ENCODE peak calls at places on chromosomes 16 and 17, in eight cellular contexts. U is pancreas; J is astrocyte; T is HCT116; X is CD8-positive, alpha-beta memory T cell; B is sigmoid colon; O is tibial nerve; Z is endodermal cell. K is an unnamed sample.

GRCh38 chr16:89618114-89618999 is 4.9 kb downstream of the DPEP1 start:
- DNase-seq in U (no peak), J (no peak), T (no peak), X (no peak), B (no peak), O (no peak), Z (no peak), K (no peak)

GRCh38 chr17:15947331-15947730 is 2.4 kb downstream of the ADORA2B start:
- DNase-seq in U (no peak), J (no peak), T (no peak), X (no peak), B (no peak), O (no peak), Z (peak; percentile 49), K (peak; percentile 74)

GRCh38 chr17:43015579-43015978 is 6.6 kb downstream of the VAT1 start:
- DNase-seq in U (peak; percentile 50), J (no peak), T (no peak), X (no peak), B (peak; percentile 80), O (no peak), Z (peak; percentile 50), K (no peak)

GRCh38 chr16:72963508-72963907 is 84.4 kb downstream of the ZFHX3 start:
- DNase-seq in U (no peak), J (no peak), T (no peak), X (no peak), B (no peak), O (no peak), Z (no peak), K (no peak)

GRCh38 chr17:57516290-57517215 is 228.5 kb downstream of the CCDC182 start:
- DNase-seq in U (no peak), J (no peak), T (no peak), X (no peak), B (no peak), O (no peak), Z (no peak), K (no peak)

GRCh38 chr17:60006160-60006559 is 41.6 kb upstream of the RNFT1 start:
- DNase-seq in U (no peak), J (no peak), T (no peak), X (no peak), B (no peak), O (no peak), Z (peak; percentile 44), K (no peak)

GRCh38 chr17:40433551-40434384 is 9.5 kb upstream of the IGFBP4 start:
- DNase-seq in U (no peak), J (no peak), T (no peak), X (no peak), B (peak; percentile 71), O (no peak), Z (peak; percentile 93), K (no peak)

GRCh38 chr17:19347323-19348080 is 15.0 kb downstream of the B9D1 start:
- DNase-seq in U (no peak), J (no peak), T (no peak), X (no peak), B (peak; percentile 65), O (no peak), Z (peak; percentile 46), K (no peak)

GRCh38 chr17:1787301-1787902 is 25.5 kb downstream of the SERPINF1 start:
- DNase-seq in U (peak; percentile 31), J (peak; percentile 92), T (peak; percentile 69), X (no peak), B (peak; percentile 94), O (no peak), Z (no peak), K (peak; percentile 54)

GRCh38 chr16:10984509-10984908 is 40.1 kb downstream of the CLEC16A start:
- DNase-seq in U (no peak), J (peak; percentile 60), T (no peak), X (no peak), B (no peak), O (no peak), Z (no peak), K (no peak)

GRCh38 chr16:79658301-79659001 is 57.9 kb upstream of the MAF start:
- DNase-seq in U (no peak), J (peak; percentile 92), T (no peak), X (no peak), B (no peak), O (no peak), Z (no peak), K (peak; percentile 81)

GRCh38 chr16:72042157-72042660 is 12.1 kb upstream of the HP start:
- DNase-seq in U (no peak), J (peak; percentile 31), T (no peak), X (no peak), B (no peak), O (no peak), Z (no peak), K (no peak)

GRCh38 chr17:39752241-39752831 is 14.6 kb downstream of the GRB7 start:
- DNase-seq in U (no peak), J (no peak), T (no peak), X (no peak), B (peak; percentile 50), O (no peak), Z (peak; percentile 64), K (no peak)

GRCh38 chr17:67174190-67174589 is 70.8 kb downstream of the HELZ start:
- DNase-seq in U (no peak), J (no peak), T (no peak), X (no peak), B (no peak), O (no peak), Z (no peak), K (no peak)

GRCh38 chr17:44122825-44123355 is 551 bp downstream of the HDAC5 start:
- DNase-seq in U (no peak), J (no peak), T (no peak), X (no peak), B (no peak), O (no peak), Z (peak; percentile 79), K (no peak)

GRCh38 chr17:34156401-34156740 is 98.7 kb upstream of the CCL2 start:
- DNase-seq in U (no peak), J (no peak), T (no peak), X (no peak), B (no peak), O (no peak), Z (peak; percentile 70), K (no peak)

GRCh38 chr17:34153988-34154387 is 101.1 kb upstream of the CCL2 start:
- DNase-seq in U (no peak), J (no peak), T (no peak), X (no peak), B (no peak), O (no peak), Z (no peak), K (no peak)

GRCh38 chr17:34156741-34157589 is 98.1 kb upstream of the CCL2 start:
- DNase-seq in U (peak; percentile 60), J (no peak), T (no peak), X (no peak), B (no peak), O (no peak), Z (peak; percentile 97), K (no peak)

GRCh38 chr17:34155947-34156346 is 99.1 kb upstream of the CCL2 start:
- DNase-seq in U (no peak), J (no peak), T (no peak), X (no peak), B (no peak), O (no peak), Z (no peak), K (no peak)

GRCh38 chr17:34154916-34155730 is 100.0 kb upstream of the CCL2 start:
- DNase-seq in U (no peak), J (no peak), T (no peak), X (no peak), B (no peak), O (no peak), Z (peak; percentile 77), K (no peak)
- H3K27ac ChIP-seq in U (no peak overlapping the region), J (no peak overlapping the region), T (no peak overlapping the region), X (no peak overlapping the region), B (no peak overlapping the region), O (no peak overlapping the region), Z (no peak overlapping the region), K (no peak overlapping the region)

DNA sequence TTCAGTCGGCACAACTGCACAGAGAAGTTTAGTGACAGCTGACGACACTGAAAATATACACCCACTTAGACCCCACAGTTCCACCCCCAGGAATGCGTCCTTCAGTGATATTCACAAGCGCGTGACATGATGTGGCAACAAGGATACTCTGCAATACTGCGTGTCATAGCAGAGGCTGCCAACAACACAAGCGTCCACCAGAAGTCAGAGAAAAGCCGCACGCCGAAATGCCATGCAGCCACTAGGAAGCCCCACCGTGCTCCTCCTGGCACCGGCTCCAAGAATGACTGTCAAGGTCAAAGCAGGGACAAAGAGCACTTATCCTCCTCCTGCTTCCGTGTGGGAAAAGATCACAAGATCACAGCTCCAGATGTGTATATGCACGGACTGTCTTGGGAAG is 3.5 kb downstream of the ATP2A3 start:
- DNase-seq in U (no peak), J (peak; percentile 34), T (no peak), X (no peak), B (no peak), O (no peak), Z (no peak), K (no peak)
- H3K27ac ChIP-seq in U (no peak overlapping the region), J (no peak overlapping the region), T (no peak overlapping the region), X (no peak overlapping the region), B (no peak overlapping the region), O (no peak overlapping the region), Z (no peak overlapping the region), K (no peak overlapping the region)

GRCh38 chr16:54998834-54999233 is 68.2 kb downstream of the IRX5 start:
- DNase-seq in U (no peak), J (peak; percentile 7), T (no peak), X (no peak), B (no peak), O (no peak), Z (peak; percentile 33), K (no peak)

GRCh38 chr16:54991525-54991924 is 60.9 kb downstream of the IRX5 start:
- DNase-seq in U (no peak), J (no peak), T (no peak), X (no peak), B (no peak), O (no peak), Z (no peak), K (no peak)

GRCh38 chr16:54993496-54993895 is 62.8 kb downstream of the IRX5 start:
- DNase-seq in U (no peak), J (no peak), T (no peak), X (no peak), B (no peak), O (no peak), Z (no peak), K (no peak)
- H3K27ac ChIP-seq in U (no peak overlapping the region), J (no peak overlapping the region), T (no peak overlapping the region), X (no peak overlapping the region), B (no peak overlapping the region), O (no peak overlapping the region), Z (no peak overlapping the region), K (no peak overlapping the region)

DNA sequence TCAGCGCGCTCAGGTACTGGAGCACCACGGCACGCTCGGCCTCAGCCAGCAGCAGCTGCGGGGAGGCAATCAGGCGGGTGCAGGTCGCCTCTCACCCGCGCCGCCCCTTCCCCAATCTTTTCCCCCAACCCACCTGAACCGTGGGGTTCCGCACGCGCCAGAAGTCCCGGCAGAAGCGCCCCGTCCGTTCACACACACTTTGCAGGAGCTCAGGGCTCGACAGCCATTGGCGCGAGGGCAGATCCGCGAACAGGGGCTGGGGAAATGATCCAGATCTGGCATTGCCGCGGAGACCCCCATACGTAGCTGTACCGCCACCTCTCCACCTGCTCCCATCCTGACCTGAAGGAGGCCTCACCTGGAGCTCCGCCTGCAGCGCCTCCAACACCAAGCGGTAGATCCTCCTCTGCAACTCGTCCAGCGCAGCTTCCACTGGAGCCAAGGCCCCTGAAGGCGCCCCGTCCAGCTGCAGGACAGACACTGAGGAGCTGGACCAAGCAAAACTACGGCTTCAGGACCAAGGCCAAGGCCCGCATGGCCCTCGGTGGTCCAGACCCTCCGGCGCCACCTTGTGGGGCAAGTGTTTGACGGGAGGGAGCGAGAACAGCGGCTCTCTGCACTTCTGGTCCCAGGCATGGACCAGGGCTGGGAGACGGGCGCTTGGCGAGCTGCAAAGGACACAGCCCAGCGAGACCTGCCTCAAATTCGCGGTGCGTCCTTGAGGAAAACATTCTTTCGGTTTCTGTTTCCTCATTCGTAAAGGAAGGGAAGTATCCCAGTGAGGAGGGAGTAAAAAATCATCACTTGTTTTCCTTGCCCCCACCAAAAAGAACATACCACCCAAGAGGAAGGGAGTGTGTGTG is 1.5 kb upstream of the MATCAP1 start:
- DNase-seq in U (peak; percentile 96), J (peak; percentile 72), T (peak; percentile 67), X (peak; percentile 80), B (peak; percentile 96), O (peak; percentile 90), Z (peak; percentile 99), K (no peak)
- H3K27ac ChIP-seq in U (no peak overlapping the region), J (no peak overlapping the region), T (no peak overlapping the region), X (no peak overlapping the region), B (peak overlapping the region; percentile 94), O (no peak overlapping the region), Z (no peak overlapping the region), K (no peak overlapping the region)

K was measured in epithelial cell of prostate.